ENCODE peak calls at places on chromosomes 5 and 9, in six cellular contexts. N is A549, E is neural progenitor cell, A is Panc1, K is tibial artery, I is colonic mucosa. O is an unnamed sample.

GRCh38 chr5:73693573-73694061 is 67.6 kb downstream of the ARHGEF28 start:
- DNase-seq in N (peak; percentile 40), E (peak; percentile 8), A (peak; percentile 28), K (no peak), I (no peak), O (peak; percentile 74)

GRCh38 chr5:88428633-88429032 is 160.0 kb upstream of the TMEM161B start:
- DNase-seq in N (no peak), E (no peak), A (no peak), K (no peak), I (no peak), O (no peak)

GRCh38 chr9:79940919-79941318 is 369.2 kb downstream of the TLE4 start:
- DNase-seq in N (no peak), E (no peak), A (no peak), K (no peak), I (no peak), O (no peak)

GRCh38 chr5:14882658-14883580 is 11.3 kb upstream of the ANKH start:
- DNase-seq in N (no peak), E (no peak), A (no peak), K (no peak), I (no peak), O (no peak)

GRCh38 chr9:93305497-93306020 is 121.6 kb downstream of the WNK2 start:
- DNase-seq in N (no peak), E (no peak), A (no peak), K (peak; percentile 44), I (peak; percentile 10), O (no peak)

GRCh38 chr5:53490747-53491146 is 10.3 kb downstream of the FST start:
- DNase-seq in N (no peak), E (no peak), A (no peak), K (no peak), I (no peak), O (peak; percentile 70)

GRCh38 chr9:87201316-87201715 is 254.0 kb upstream of the GAS1 start:
- DNase-seq in N (no peak), E (no peak), A (no peak), K (no peak), I (no peak), O (peak; percentile 95)

GRCh38 chr9:85248514-85249312 is 493.0 kb downstream of the AGTPBP1 start:
- DNase-seq in N (no peak), E (no peak), A (no peak), K (no peak), I (no peak), O (peak; percentile 24)

GRCh38 chr9:113985968-113986585 is 92.0 kb downstream of the AMBP start:
- DNase-seq in N (no peak), E (no peak), A (no peak), K (no peak), I (no peak), O (peak; percentile 52)

GRCh38 chr9:89720721-89721660 is 116.2 kb downstream of the GADD45G start:
- DNase-seq in N (no peak), E (no peak), A (no peak), K (no peak), I (no peak), O (no peak)

GRCh38 chr9:89718176-89718575 is 113.4 kb downstream of the GADD45G start:
- DNase-seq in N (no peak), E (no peak), A (no peak), K (no peak), I (no peak), O (no peak)

GRCh38 chr9:89716559-89716958 is 111.7 kb downstream of the GADD45G start:
- DNase-seq in N (no peak), E (no peak), A (no peak), K (no peak), I (no peak), O (no peak)

GRCh38 chr9:89719202-89719601 is 114.4 kb downstream of the GADD45G start:
- DNase-seq in N (no peak), E (no peak), A (no peak), K (no peak), I (no peak), O (no peak)

DNA sequence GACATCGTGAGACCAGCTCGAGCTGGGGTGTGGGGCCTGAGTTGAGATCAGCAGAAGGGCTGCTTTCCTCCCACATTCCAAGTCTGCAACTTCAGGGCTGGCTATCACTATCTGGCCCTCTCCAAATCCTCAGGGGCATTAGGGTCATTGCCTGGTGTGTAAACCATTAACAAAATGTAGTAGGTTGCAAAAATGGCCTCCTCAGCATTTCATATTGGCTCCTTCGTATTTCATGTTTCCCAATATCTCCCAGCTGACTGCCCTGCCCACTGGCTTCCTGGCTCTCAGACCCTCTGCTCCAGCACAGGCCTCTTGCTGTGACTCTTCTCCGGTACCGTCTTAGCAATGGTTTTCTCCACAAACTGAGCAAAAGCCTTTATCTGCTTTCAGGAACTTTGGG is 113.8 kb downstream of the GADD45G start:
- DNase-seq in N (no peak), E (no peak), A (no peak), K (no peak), I (no peak), O (no peak)
- H3K4me3 ChIP-seq in N (no peak overlapping the region), E (no peak overlapping the region), A (no peak overlapping the region), K (no peak overlapping the region), I (no peak overlapping the region), O (no peak overlapping the region)

GRCh38 chr5:151600069-151600665 is 9.0 kb upstream of the FAT2 start:
- DNase-seq in N (no peak), E (no peak), A (no peak), K (no peak), I (no peak), O (no peak)
- H3K4me3 ChIP-seq in N (no peak overlapping the region), E (no peak overlapping the region), A (no peak overlapping the region), K (no peak overlapping the region), I (no peak overlapping the region), O (no peak overlapping the region)

GRCh38 chr9:128101231-128101641 is 26.3 kb downstream of the PTGES2 start:
- DNase-seq in N (no peak), E (no peak), A (no peak), K (no peak), I (no peak), O (no peak)

GRCh38 chr9:128100581-128100980 is 26.9 kb downstream of the PTGES2 start:
- DNase-seq in N (no peak), E (no peak), A (no peak), K (no peak), I (no peak), O (no peak)

GRCh38 chr9:128098936-128099931 is 28.3 kb downstream of the PTGES2 start:
- DNase-seq in N (no peak), E (no peak), A (no peak), K (no peak), I (no peak), O (peak; percentile 58)

GRCh38 chr9:128101690-128102089 is 25.8 kb downstream of the PTGES2 start:
- DNase-seq in N (no peak), E (no peak), A (no peak), K (no peak), I (no peak), O (no peak)

GRCh38 chr9:128099932-128100491 is 27.5 kb downstream of the PTGES2 start:
- DNase-seq in N (no peak), E (no peak), A (no peak), K (no peak), I (no peak), O (peak; percentile 25)
- H3K4me3 ChIP-seq in N (no peak overlapping the region), E (no peak overlapping the region), A (no peak overlapping the region), K (peak overlapping the region; percentile 54), I (no peak overlapping the region), O (peak overlapping the region; percentile 60)

GRCh38 chr5:150641006-150641570 is 628 bp downstream of the SYNPO start:
- DNase-seq in N (peak; percentile 56), E (peak; percentile 0), A (no peak), K (peak; percentile 54), I (no peak), O (peak; percentile 74)

GRCh38 chr5:150644058-150644457 is 3.6 kb downstream of the SYNPO start:
- DNase-seq in N (no peak), E (peak; percentile 41), A (no peak), K (no peak), I (no peak), O (no peak)

GRCh38 chr5:150642991-150643710 is 2.7 kb downstream of the SYNPO start:
- DNase-seq in N (no peak), E (peak; percentile 1), A (no peak), K (no peak), I (no peak), O (no peak)

GRCh38 chr5:150641826-150642566 is 1.5 kb downstream of the SYNPO start:
- DNase-seq in N (no peak), E (peak; percentile 0), A (no peak), K (no peak), I (no peak), O (no peak)

GRCh38 chr5:150642567-150642927 is 2.1 kb downstream of the SYNPO start:
- DNase-seq in N (peak; percentile 83), E (peak; percentile 12), A (no peak), K (peak; percentile 82), I (peak; percentile 57), O (peak; percentile 89)
- H3K4me3 ChIP-seq in N (peak overlapping the region; percentile 54), E (no peak overlapping the region), A (peak overlapping the region; percentile 14), K (no peak overlapping the region), I (no peak overlapping the region), O (peak overlapping the region; percentile 58)

GRCh38 chr5:17412760-17413671 is 85.0 kb upstream of the TAF11L2 start:
- DNase-seq in N (no peak), E (peak; percentile 29), A (no peak), K (no peak), I (no peak), O (no peak)

GRCh38 chr5:17411436-17411835 is 86.6 kb upstream of the TAF11L2 start:
- DNase-seq in N (no peak), E (no peak), A (no peak), K (no peak), I (no peak), O (peak; percentile 87)

GRCh38 chr5:17415282-17415681 is 82.7 kb upstream of the TAF11L2 start:
- DNase-seq in N (no peak), E (peak; percentile 81), A (no peak), K (no peak), I (no peak), O (no peak)

GRCh38 chr5:17413691-17414090 is 84.3 kb upstream of the TAF11L2 start:
- DNase-seq in N (no peak), E (no peak), A (no peak), K (no peak), I (no peak), O (no peak)
- H3K4me3 ChIP-seq in N (no peak overlapping the region), E (no peak overlapping the region), A (no peak overlapping the region), K (no peak overlapping the region), I (no peak overlapping the region), O (no peak overlapping the region)

DNA sequence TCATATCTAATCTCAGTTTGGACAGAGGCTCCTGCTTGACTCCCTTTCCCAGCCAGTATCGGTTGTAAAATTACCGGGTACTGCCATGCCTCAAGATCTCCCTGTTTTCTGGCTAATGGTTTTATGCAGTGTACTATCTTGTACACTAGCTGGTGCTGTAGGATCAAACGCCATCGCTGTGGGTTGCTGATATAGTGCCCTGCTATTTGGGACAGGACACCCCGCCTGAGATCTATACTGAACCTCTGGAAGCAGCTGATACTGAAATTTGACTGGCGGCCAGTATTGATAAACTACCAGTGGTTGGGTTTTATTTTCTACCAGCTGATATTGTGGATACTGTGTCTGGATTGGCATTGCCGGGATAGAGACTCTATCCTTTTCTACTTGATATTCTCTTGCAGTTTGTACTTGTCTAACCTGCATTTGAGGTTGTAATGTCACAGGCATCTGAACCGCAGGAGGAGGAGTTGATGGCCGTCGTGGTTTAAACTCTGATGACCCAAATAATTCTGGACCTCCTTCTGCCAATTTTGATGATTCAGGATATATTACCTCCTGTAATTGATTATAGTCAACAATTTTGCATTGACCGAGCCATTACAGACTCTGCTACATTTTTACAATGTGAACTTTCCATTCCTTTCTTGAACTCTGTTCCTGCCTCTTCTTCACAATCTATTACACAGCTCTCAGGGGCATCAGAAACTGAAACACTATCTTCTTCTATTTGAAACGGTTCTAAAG is 112.5 kb upstream of the LARP1 start:
- DNase-seq in N (no peak), E (peak; percentile 31), A (no peak), K (no peak), I (no peak), O (peak; percentile 47)
- H3K4me3 ChIP-seq in N (no peak overlapping the region), E (no peak overlapping the region), A (no peak overlapping the region), K (no peak overlapping the region), I (no peak overlapping the region), O (no peak overlapping the region)

O was measured in choroid plexus epithelial cell.